ENCODE peak calls at places on chromosomes 13 and 19, in four cellular contexts. X, K, I and H are unnamed samples.

GRCh38 chr19:49182848-49183375 is 25.3 kb downstream of the TRPM4 start:
- DNase-seq in X (no peak), K (peak), I (no peak), H (no peak)

GRCh38 chr19:18329035-18329376 is 6.1 kb upstream of the LSM4 start:
- DNase-seq in X (no peak), I (no peak), K (peak), H (no peak)

GRCh38 chr13:40589285-40590109 is 76.9 kb downstream of the FOXO1 start:
- DNase-seq in I (peak), X (no peak), K (no peak), H (no peak)

GRCh38 chr13:45367358-45367757 is 26.4 kb upstream of the TPT1 start:
- DNase-seq in X (peak), K (no peak), I (peak), H (peak)

GRCh38 chr19:21023901-21024300 is 3.4 kb downstream of the ZNF430 start:
- DNase-seq in X (peak), I (no peak), K (no peak), H (no peak)

GRCh38 chr13:99403458-99403971 is 96.3 kb upstream of the GPR183 start:
- DNase-seq in K (no peak), X (no peak), I (no peak), H (no peak)

GRCh38 chr13:69556540-69557196 is 551.0 kb upstream of the ATXN8OS start:
- DNase-seq in X (no peak), I (no peak), K (no peak), H (no peak)

GRCh38 chr19:3969435-3970312 is 1.2 kb downstream of the DAPK3 start:
- DNase-seq in K (peak), X (peak), I (no peak), H (peak)

GRCh38 chr13:24307211-24308067 is 1.9 kb upstream of the C1QTNF9 start:
- DNase-seq in X (no peak), K (no peak), I (no peak), H (no peak)

GRCh38 chr19:2944403-2944774 is 382 bp downstream of the ZNF77 start:
- DNase-seq in I (no peak), X (no peak), K (no peak), H (no peak)

GRCh38 chr19:15015946-15016542 is 33.2 kb upstream of the CASP14 start:
- DNase-seq in I (no peak), K (peak), X (no peak), H (no peak)

GRCh38 chr13:45040626-45041025 is 51.3 kb downstream of the GPALPP1 start:
- DNase-seq in X (no peak), K (no peak), I (no peak), H (no peak)

GRCh38 chr13:97810152-97810551 is 143.3 kb upstream of the IPO5 start:
- DNase-seq in X (peak), K (no peak), I (no peak), H (no peak)

GRCh38 chr19:18895828-18896341 is at the start of gene CERS1:
- DNase-seq in I (no peak), X (no peak), K (peak), H (peak)

GRCh38 chr13:58254961-58255360 is 623.4 kb downstream of the PCDH17 start:
- DNase-seq in I (no peak), X (no peak), K (no peak), H (no peak)

GRCh38 chr13:74662895-74663294 is 528.7 kb upstream of the KLF12 start:
- DNase-seq in I (no peak), X (no peak), K (no peak), H (no peak)

GRCh38 chr13:80338781-80339577 is 1.9 kb downstream of the SPRY2 start:
- DNase-seq in I (no peak), X (peak), K (peak), H (no peak)

GRCh38 chr13:80337011-80337688 is 3.8 kb downstream of the SPRY2 start:
- DNase-seq in I (no peak), K (no peak), X (no peak), H (no peak)

GRCh38 chr13:80334582-80335260 is 6.2 kb downstream of the SPRY2 start:
- DNase-seq in K (no peak), X (peak), I (no peak), H (no peak)

GRCh38 chr13:80337706-80338105 is 3.2 kb downstream of the SPRY2 start:
- DNase-seq in X (no peak), I (no peak), K (no peak), H (no peak)

GRCh38 chr13:80336335-80336734 is 4.6 kb downstream of the SPRY2 start:
- DNase-seq in K (no peak), I (no peak), X (peak), H (no peak)
- TF ChIP-seq BHLHE40 in K (no peak), I (no peak), X (no peak), H (no peak)

GRCh38 chr13:49739498-49740187 is 48.4 kb upstream of the EBPL start:
- DNase-seq in I (no peak), X (no peak), K (no peak), H (no peak)
- TF ChIP-seq BHLHE40 in I (no peak), X (no peak), K (no peak), H (no peak)

GRCh38 chr19:11361771-11362731 is 6.8 kb downstream of the PLPPR2 start:
- DNase-seq in I (no peak), K (no peak), X (no peak), H (no peak)

GRCh38 chr19:11363881-11364280 is 8.6 kb downstream of the PLPPR2 start:
- DNase-seq in X (no peak), K (no peak), I (no peak), H (no peak)

GRCh38 chr19:11359421-11359820 is 4.2 kb downstream of the PLPPR2 start:
- DNase-seq in K (no peak), I (no peak), X (no peak), H (no peak)

GRCh38 chr19:11364296-11364904 is 9.2 kb downstream of the PLPPR2 start:
- DNase-seq in I (no peak), K (no peak), X (no peak), H (no peak)

GRCh38 chr19:11361037-11361770 is 6.0 kb downstream of the PLPPR2 start:
- DNase-seq in I (no peak), X (no peak), K (peak), H (no peak)
- TF ChIP-seq BHLHE40 in I (no peak), X (no peak), K (no peak), H (no peak)

DNA sequence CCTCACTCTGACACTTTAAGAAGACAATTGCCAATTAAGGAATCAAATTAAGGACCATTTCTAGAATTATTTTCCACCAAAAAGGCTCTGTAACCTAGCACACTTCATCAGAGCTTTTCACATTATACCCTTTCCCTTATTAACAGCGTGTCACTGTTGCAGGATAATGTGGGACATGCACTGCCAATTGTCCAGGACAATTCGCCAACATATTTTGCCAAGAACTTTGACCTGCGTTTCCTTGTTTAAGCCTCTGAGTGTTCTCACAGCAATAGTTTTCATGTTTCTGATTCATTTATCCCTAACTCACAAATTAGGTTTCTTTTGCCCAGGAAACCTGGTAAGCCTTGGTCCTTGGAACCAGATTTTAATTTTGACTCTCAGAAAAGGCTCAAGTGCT is 13.3 kb downstream of the COL4A1 start:
- DNase-seq in K (no peak), X (no peak), I (no peak), H (no peak)
- TF ChIP-seq BHLHE40 in K (no peak), X (no peak), I (no peak), H (no peak)

GRCh38 chr19:38729653-38730469 is 14.4 kb downstream of the CAPN12 start:
- DNase-seq in X (peak), I (no peak), K (peak), H (peak)
- TF ChIP-seq BHLHE40 in X (no peak), I (no peak), K (no peak), H (no peak)

GRCh38 chr19:40625406-40626120 is 24.4 kb downstream of the LTBP4 start:
- DNase-seq in X (no peak), I (no peak), K (no peak), H (no peak)

GRCh38 chr19:40621283-40621682 is 20.1 kb downstream of the LTBP4 start:
- DNase-seq in I (no peak), X (no peak), K (no peak), H (no peak)

GRCh38 chr19:40621966-40622772 is 21.0 kb downstream of the LTBP4 start:
- DNase-seq in X (no peak), K (no peak), I (no peak), H (no peak)

GRCh38 chr19:40622773-40623075 is 21.6 kb downstream of the LTBP4 start:
- DNase-seq in I (no peak), K (no peak), X (no peak), H (no peak)

GRCh38 chr19:40623403-40624239 is 22.5 kb downstream of the LTBP4 start:
- DNase-seq in I (no peak), X (peak), K (peak), H (peak)
- TF ChIP-seq BHLHE40 in I (no peak), X (no peak), K (no peak), H (no peak)

GRCh38 chr19:35404879-35405622 is 34.2 kb downstream of the GPR42 start:
- DNase-seq in X (peak), I (peak), K (no peak), H (peak)
- TF ChIP-seq BHLHE40 in X (peak), I (peak), K (no peak), H (peak)